ENCODE peak calls at places on chromosomes 13 and 19, in five cellular contexts. K is H7; V is pancreas; Y is effector memory CD4-positive, alpha-beta T cell; H is AG04450. O is an unnamed sample.

GRCh38 chr19:6739390-6739883 is at the start of gene TRIP10:
- DNase-seq in K (peak; percentile 97), V (peak; percentile 89), Y (peak; percentile 85), H (no peak), O (no peak)

GRCh38 chr13:69935043-69935442 is 172.6 kb upstream of the ATXN8OS start:
- DNase-seq in K (no peak), V (no peak), Y (no peak), H (no peak), O (no peak)

GRCh38 chr13:33441015-33441414 is 155.5 kb upstream of the STARD13 start:
- DNase-seq in K (peak; percentile 23), V (peak; percentile 27), Y (no peak), H (no peak), O (peak; percentile 5)

GRCh38 chr13:73336789-73337188 is 278.0 kb downstream of the KLF5 start:
- DNase-seq in K (no peak), V (no peak), Y (no peak), H (no peak), O (no peak)

GRCh38 chr13:59236979-59237378 is 926.7 kb downstream of the DIAPH3 start:
- DNase-seq in K (no peak), V (no peak), Y (no peak), H (no peak), O (no peak)

GRCh38 chr19:18503971-18504885 is 17.6 kb downstream of the ELL start:
- DNase-seq in K (no peak), V (peak; percentile 61), Y (no peak), H (no peak), O (no peak)

GRCh38 chr13:48749144-48749543 is 95.4 kb downstream of the CYSLTR2 start:
- DNase-seq in K (no peak), V (no peak), Y (no peak), H (no peak), O (peak; percentile 77)

GRCh38 chr13:60482012-60482411 is 85.0 kb downstream of the TDRD3 start:
- DNase-seq in K (no peak), V (no peak), Y (no peak), H (no peak), O (peak; percentile 17)

GRCh38 chr19:49441960-49442350 is 628 bp upstream of the SLC17A7 start:
- DNase-seq in K (no peak), V (no peak), Y (no peak), H (no peak), O (no peak)
- H3K4me3 ChIP-seq in K (peak overlapping the region; percentile 28), V (no peak overlapping the region), Y (no peak overlapping the region), H (no peak overlapping the region), O (no peak overlapping the region)

GRCh38 chr19:1516395-1516753 is 3.6 kb upstream of the ADAMTSL5 start:
- DNase-seq in K (no peak), V (no peak), Y (no peak), H (no peak), O (no peak)

GRCh38 chr19:1514986-1515721 is 2.3 kb upstream of the ADAMTSL5 start:
- DNase-seq in K (no peak), V (no peak), Y (no peak), H (no peak), O (no peak)

GRCh38 chr19:1520203-1520780 is 3.6 kb upstream of the PLK5 start:
- DNase-seq in K (no peak), V (no peak), Y (no peak), H (no peak), O (no peak)

GRCh38 chr19:1521636-1522035 is 2.2 kb upstream of the PLK5 start:
- DNase-seq in K (no peak), V (no peak), Y (no peak), H (no peak), O (no peak)

GRCh38 chr19:1518471-1518870 is 5.4 kb upstream of the PLK5 start:
- DNase-seq in K (no peak), V (no peak), Y (no peak), H (no peak), O (no peak)
- H3K4me3 ChIP-seq in K (no peak overlapping the region), V (no peak overlapping the region), Y (no peak overlapping the region), H (no peak overlapping the region), O (no peak overlapping the region)

GRCh38 chr19:35144259-35144599 is 1.2 kb downstream of the FXYD7 start:
- DNase-seq in K (no peak), V (no peak), Y (no peak), H (no peak), O (no peak)

GRCh38 chr19:35143818-35144217 is 763 bp downstream of the FXYD7 start:
- DNase-seq in K (peak; percentile 46), V (no peak), Y (no peak), H (no peak), O (no peak)

GRCh38 chr19:35141627-35142401 is 1.2 kb upstream of the FXYD7 start:
- DNase-seq in K (no peak), V (peak; percentile 39), Y (no peak), H (no peak), O (no peak)

GRCh38 chr19:35143231-35143715 is at the start of gene FXYD7:
- DNase-seq in K (peak; percentile 75), V (peak; percentile 32), Y (no peak), H (no peak), O (no peak)

DNA sequence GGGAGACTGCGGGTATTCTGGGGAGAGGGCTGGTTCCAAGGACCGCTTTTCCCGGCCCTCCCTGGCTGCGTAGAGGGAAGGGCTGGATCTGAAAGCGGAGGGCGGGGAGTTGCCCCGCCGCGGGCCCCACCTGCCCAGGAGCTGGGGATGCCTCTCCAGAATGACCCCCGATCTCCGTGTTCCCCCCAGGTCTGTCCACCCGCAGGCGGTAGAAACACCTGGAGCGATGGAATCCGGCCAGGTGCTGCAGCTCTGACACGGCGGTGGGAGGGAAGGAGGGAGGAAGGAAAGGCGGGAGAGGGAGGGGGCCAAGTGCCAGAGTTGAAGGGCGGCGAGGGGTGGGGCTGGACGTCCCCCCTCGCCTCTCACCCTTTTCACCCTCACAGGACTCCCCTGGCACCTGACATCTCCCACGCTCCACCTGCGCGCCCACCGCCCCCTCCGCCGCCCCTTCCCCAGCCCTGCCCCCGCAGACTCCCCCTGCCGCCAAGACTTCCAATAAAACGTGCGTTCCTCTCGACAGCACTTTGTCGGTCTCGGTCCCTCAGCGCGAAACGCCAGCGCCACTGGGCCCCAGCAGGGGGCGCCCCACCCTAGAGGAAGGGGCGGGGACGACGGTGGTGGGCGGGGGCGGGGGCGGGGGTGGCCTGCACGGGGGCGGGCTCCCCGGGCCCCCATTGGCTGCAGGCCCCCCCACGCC is 374 bp upstream of the FXYD7 start:
- DNase-seq in K (peak; percentile 94), V (peak; percentile 78), Y (peak; percentile 60), H (no peak), O (no peak)
- H3K4me3 ChIP-seq in K (peak overlapping the region; percentile 64), V (peak overlapping the region; percentile 44), Y (peak overlapping the region; percentile 53), H (no peak overlapping the region), O (peak overlapping the region; percentile 9)

GRCh38 chr13:75724742-75725504 is 88.8 kb downstream of the LMO7 start:
- DNase-seq in K (no peak), V (no peak), Y (no peak), H (no peak), O (no peak)

GRCh38 chr13:75721307-75721706 is 85.2 kb downstream of the LMO7 start:
- DNase-seq in K (no peak), V (no peak), Y (no peak), H (no peak), O (no peak)

GRCh38 chr13:75723927-75724326 is 87.8 kb downstream of the LMO7 start:
- DNase-seq in K (no peak), V (no peak), Y (no peak), H (no peak), O (no peak)

GRCh38 chr13:75726313-75726712 is 90.2 kb downstream of the LMO7 start:
- DNase-seq in K (no peak), V (no peak), Y (no peak), H (no peak), O (no peak)

DNA sequence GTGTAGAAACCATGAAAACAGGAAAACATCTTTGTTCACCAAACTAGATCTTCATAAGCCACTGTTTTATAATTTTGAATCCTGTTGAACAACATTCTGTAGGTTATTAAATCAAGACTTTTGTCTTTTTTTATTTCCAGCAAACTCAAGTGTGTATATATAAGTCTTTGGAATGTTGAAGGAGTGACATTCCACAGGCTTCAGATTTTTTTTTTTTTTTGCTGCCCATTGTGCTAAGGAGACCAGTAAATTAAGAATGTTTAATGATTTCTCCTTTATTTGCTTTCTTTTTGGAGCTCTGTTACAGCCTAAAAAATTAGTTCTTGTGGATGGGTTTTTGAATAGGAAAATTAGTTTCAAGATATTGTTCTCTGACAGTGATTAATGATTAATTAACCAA is 89.7 kb downstream of the LMO7 start:
- DNase-seq in K (no peak), V (no peak), Y (no peak), H (no peak), O (no peak)
- H3K4me3 ChIP-seq in K (no peak overlapping the region), V (no peak overlapping the region), Y (no peak overlapping the region), H (no peak overlapping the region), O (no peak overlapping the region)

DNA sequence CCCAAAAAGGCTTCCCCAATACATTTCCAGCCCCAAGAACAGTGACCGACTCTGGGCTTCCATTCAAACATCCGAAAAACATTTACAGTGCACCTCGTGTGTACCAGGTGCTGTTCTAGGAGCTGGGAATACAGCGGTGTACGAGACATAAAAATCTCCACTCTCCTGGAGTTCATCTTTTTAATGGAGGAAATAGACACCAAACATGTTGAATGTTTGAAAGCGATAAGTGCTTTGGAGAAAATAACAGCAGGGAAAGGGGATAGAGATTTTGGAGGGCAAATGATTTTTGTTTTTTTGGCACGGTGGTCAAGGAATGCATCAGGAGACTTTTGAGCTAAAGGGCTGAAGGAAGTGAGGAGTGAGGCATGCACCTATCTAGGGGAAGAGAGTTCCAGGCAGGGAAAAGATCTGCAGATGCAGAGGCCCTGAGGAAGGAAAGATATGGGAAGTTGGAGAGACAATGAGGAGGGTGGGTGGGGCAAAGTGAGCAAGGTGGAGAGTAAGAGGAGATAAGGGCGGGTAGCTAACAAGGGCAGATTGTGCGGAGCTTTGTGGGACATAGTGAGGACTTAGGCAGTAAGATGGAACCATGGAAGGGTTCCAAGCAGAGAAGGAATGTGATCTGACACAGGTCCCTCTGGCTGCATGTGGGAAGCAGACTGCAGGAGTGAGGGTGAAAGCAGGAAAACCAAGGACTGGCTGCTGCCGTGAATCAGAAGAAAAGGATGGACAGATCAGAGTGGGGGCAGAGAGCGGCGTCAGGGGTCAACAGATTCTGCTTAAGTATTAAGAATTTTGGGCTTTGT is 703 bp upstream of the FBL start:
- DNase-seq in K (peak; percentile 59), V (no peak), Y (no peak), H (no peak), O (no peak)
- H3K4me3 ChIP-seq in K (peak overlapping the region; percentile 96), V (peak overlapping the region; percentile 70), Y (peak overlapping the region; percentile 59), H (peak overlapping the region; percentile 92), O (peak overlapping the region; percentile 87)

DNA sequence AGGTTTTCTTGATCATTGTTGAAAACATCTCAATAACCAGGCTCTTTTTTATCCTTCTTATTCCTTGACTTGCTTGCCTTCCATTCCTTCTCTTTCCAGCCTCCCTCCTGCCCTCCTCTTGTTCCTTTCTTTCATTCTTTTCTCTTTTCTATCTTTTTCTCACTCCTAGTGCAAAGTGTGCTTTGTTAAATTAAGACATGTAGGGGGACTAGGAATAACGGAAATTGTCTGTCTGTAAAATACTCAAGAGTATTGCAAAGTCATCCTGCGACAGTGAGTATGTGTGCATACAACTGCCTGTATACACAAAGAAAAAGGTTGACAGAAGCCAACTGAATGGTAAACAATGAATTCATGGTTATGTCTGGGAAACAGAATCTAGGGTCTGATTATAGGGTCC is 70.1 kb downstream of the LRRC63 start:
- DNase-seq in K (no peak), V (no peak), Y (no peak), H (no peak), O (no peak)
- H3K4me3 ChIP-seq in K (no peak overlapping the region), V (no peak overlapping the region), Y (no peak overlapping the region), H (no peak overlapping the region), O (no peak overlapping the region)